ENCODE peak calls at places on chromosome 21, in eight cellular contexts. O, H, Q, V, F, A, U and S are unnamed samples.
A peak's percentile ranks its signal among the peaks of the same experiment; 100 is the strongest.

GRCh38 chr21:14603202-14603601 is 57.1 kb upstream of the SAMSN1 start:
- DNase-seq in O (no peak), U (no peak), A (no peak), H (no peak), F (peak; percentile 60), Q (no peak), V (no peak), S (peak; percentile 44)

GRCh38 chr21:17911628-17912027 is 92.5 kb upstream of the C21orf91 start:
- DNase-seq in Q (peak; percentile 20), V (no peak), H (no peak), U (no peak), O (no peak), A (no peak), F (peak; percentile 5), S (no peak)

GRCh38 chr21:42685954-42686500 is 32.6 kb downstream of the PDE9A start:
- DNase-seq in V (no peak), Q (no peak), F (no peak), H (no peak), O (no peak), A (no peak), U (peak; percentile 58), S (no peak)

GRCh38 chr21:38729745-38730401 is 75.9 kb upstream of the ETS2 start:
- DNase-seq in H (no peak), O (no peak), A (no peak), V (no peak), U (no peak), Q (no peak), F (peak; percentile 53), S (no peak)

GRCh38 chr21:15144026-15144425 is 79.2 kb upstream of the NRIP1 start:
- DNase-seq in A (no peak), Q (no peak), V (no peak), O (no peak), F (peak; percentile 27), U (no peak), H (no peak), S (no peak)

GRCh38 chr21:38805282-38806152 is at the start of gene ETS2:
- DNase-seq in H (peak; percentile 94), Q (peak; percentile 57), F (peak; percentile 73), V (peak; percentile 90), A (peak; percentile 94), U (peak; percentile 97), O (peak; percentile 88), S (peak; percentile 87)

GRCh38 chr21:42844411-42845113 is 34.8 kb downstream of the WDR4 start:
- DNase-seq in Q (no peak), V (no peak), F (no peak), U (peak; percentile 88), O (no peak), A (no peak), H (peak; percentile 23), S (no peak)

GRCh38 chr21:29078884-29079765 is 5.7 kb upstream of the CCT8 start:
- DNase-seq in O (no peak), U (no peak), V (peak; percentile 81), F (no peak), A (peak; percentile 29), H (no peak), Q (no peak), S (no peak)

GRCh38 chr21:39072468-39072867 is 110.8 kb downstream of the PSMG1 start:
- DNase-seq in Q (no peak), U (no peak), O (no peak), A (no peak), V (no peak), F (no peak), H (no peak), S (no peak)

GRCh38 chr21:42841156-42841915 is 38.0 kb downstream of the WDR4 start:
- DNase-seq in O (peak; percentile 8), A (no peak), V (no peak), Q (no peak), U (peak; percentile 59), F (no peak), H (peak; percentile 26), S (no peak)

GRCh38 chr21:34276711-34277425 is 86.9 kb upstream of the KCNE2 start:
- DNase-seq in O (no peak), A (no peak), F (no peak), Q (no peak), U (no peak), H (no peak), V (no peak), S (no peak)

GRCh38 chr21:21247441-21247840 is 249.2 kb downstream of the NCAM2 start:
- DNase-seq in O (no peak), Q (no peak), V (no peak), F (no peak), U (no peak), A (no peak), H (no peak), S (no peak)

GRCh38 chr21:39885119-39885848 is 18.0 kb downstream of the PCP4 start:
- DNase-seq in O (peak; percentile 46), Q (no peak), V (no peak), F (no peak), A (no peak), U (no peak), H (no peak), S (no peak)

GRCh38 chr21:31198575-31198974 is 145.5 kb downstream of the TIAM1 start:
- DNase-seq in O (no peak), U (no peak), H (no peak), F (peak; percentile 25), V (peak; percentile 57), Q (no peak), A (no peak), S (no peak)

GRCh38 chr21:38793926-38794713 is 11.6 kb upstream of the ETS2 start:
- DNase-seq in F (no peak), O (no peak), A (no peak), H (peak; percentile 59), Q (no peak), V (peak; percentile 28), U (no peak), S (no peak)

GRCh38 chr21:38929137-38929536 is 123.4 kb downstream of the ETS2 start:
- DNase-seq in U (no peak), A (no peak), H (no peak), Q (no peak), V (no peak), O (no peak), F (no peak), S (no peak)

GRCh38 chr21:15015622-15016471 is 49.0 kb downstream of the NRIP1 start:
- DNase-seq in V (no peak), O (no peak), A (no peak), F (peak; percentile 46), Q (peak; percentile 93), U (no peak), H (no peak), S (peak; percentile 56)

GRCh38 chr21:14520535-14520934 is 25.6 kb downstream of the SAMSN1 start:
- DNase-seq in Q (no peak), A (no peak), U (peak; percentile 59), O (no peak), V (peak; percentile 40), F (no peak), H (no peak), S (no peak)

GRCh38 chr21:43262427-43262826 is 93.6 kb downstream of the CRYAA start:
- DNase-seq in Q (no peak), O (no peak), V (no peak), F (no peak), H (no peak), U (peak; percentile 46), A (no peak), S (no peak)

DNA sequence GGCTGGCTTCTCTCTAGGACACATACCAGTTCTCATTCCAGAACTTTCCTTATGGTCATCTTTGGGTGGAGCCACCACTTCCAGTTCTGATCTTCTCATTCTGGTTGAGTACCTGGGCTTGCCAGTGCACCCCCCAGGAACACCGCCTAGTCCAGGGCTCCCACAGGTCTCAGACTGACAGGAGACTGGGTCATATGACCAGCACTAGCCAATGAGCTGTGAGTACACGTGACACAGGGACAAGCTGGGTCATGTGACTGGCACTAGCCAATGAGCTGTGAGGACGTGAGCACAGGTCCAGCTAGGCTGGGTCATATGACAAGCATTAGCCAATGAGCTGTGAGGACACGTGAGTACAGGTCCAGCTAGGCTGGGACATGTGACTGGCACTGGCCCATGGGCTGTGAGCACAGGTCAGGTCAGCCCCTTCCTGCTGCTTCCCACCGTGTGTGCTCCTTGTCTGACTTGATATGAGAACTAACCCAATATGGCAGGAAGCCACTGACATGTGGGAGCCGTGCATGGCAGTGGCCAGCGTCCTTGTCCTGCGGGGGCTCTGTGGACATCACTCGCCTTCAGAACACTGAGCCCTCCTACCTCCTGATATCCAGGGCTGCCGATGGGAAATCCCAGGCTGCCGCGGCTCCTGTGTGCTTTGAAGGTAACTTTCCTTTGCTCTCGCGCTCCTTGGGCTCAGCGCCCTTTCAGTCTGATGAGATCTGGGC is 22.7 kb downstream of the KRTAP10-1 start:
- DNase-seq in O (peak; percentile 97), A (no peak), V (peak; percentile 35), H (peak; percentile 95), U (peak; percentile 60), Q (no peak), F (peak; percentile 7), S (peak; percentile 7)
- H3K4me3 ChIP-seq in O (peak overlapping the region; percentile 3), A (no peak overlapping the region), V (no peak overlapping the region), H (peak overlapping the region; percentile 47), U (no peak overlapping the region), Q (no peak overlapping the region), F (no peak overlapping the region), S (no peak overlapping the region)

GRCh38 chr21:46635324-46636180 is at the start of gene PRMT2:
- DNase-seq in Q (peak; percentile 79), H (peak; percentile 97), V (peak; percentile 94), O (peak; percentile 95), A (peak; percentile 97), F (peak; percentile 88), U (peak; percentile 99), S (peak; percentile 87)

GRCh38 chr21:46636181-46636512 is 673 bp downstream of the PRMT2 start:
- DNase-seq in Q (no peak), F (no peak), V (no peak), H (no peak), U (no peak), A (no peak), O (no peak), S (no peak)

GRCh38 chr21:46634966-46635323 is 529 bp upstream of the PRMT2 start:
- DNase-seq in V (peak; percentile 87), F (peak; percentile 81), U (no peak), H (peak; percentile 78), Q (peak; percentile 73), O (peak; percentile 77), A (peak; percentile 66), S (peak; percentile 59)

GRCh38 chr21:46633561-46633960 is 1.9 kb upstream of the PRMT2 start:
- DNase-seq in A (no peak), F (no peak), Q (no peak), V (no peak), O (no peak), H (no peak), U (no peak), S (no peak)

GRCh38 chr21:46634427-46634826 is 1.0 kb upstream of the PRMT2 start:
- DNase-seq in F (no peak), U (peak; percentile 53), H (no peak), A (peak; percentile 27), Q (no peak), V (no peak), O (no peak), S (no peak)
- H3K4me3 ChIP-seq in F (no peak overlapping the region), U (peak overlapping the region; percentile 96), H (peak overlapping the region; percentile 64), A (peak overlapping the region; percentile 60), Q (no peak overlapping the region), V (peak overlapping the region; percentile 81), O (peak overlapping the region; percentile 89), S (peak overlapping the region; percentile 100)

GRCh38 chr21:37546949-37547614 is 180.5 kb downstream of the DYRK1A start:
- DNase-seq in F (no peak), U (no peak), A (no peak), H (no peak), Q (no peak), V (peak; percentile 63), O (no peak), S (no peak)
- H3K4me3 ChIP-seq in F (no peak overlapping the region), U (no peak overlapping the region), A (no peak overlapping the region), H (no peak overlapping the region), Q (no peak overlapping the region), V (no peak overlapping the region), O (no peak overlapping the region), S (no peak overlapping the region)

GRCh38 chr21:16195476-16195875 is 465.7 kb downstream of the USP25 start:
- DNase-seq in F (peak; percentile 48), A (no peak), V (no peak), H (no peak), Q (no peak), O (no peak), U (no peak), S (peak; percentile 36)
- H3K4me3 ChIP-seq in F (peak overlapping the region; percentile 55), A (no peak overlapping the region), V (no peak overlapping the region), H (no peak overlapping the region), Q (peak overlapping the region; percentile 44), O (peak overlapping the region; percentile 55), U (peak overlapping the region; percentile 48), S (peak overlapping the region; percentile 51)